ENCODE peak calls at places on chromosomes 1 and 21, in four cellular contexts. L is thoracic aorta, Z is pancreas, E is PC-3. Y is an unnamed sample.
A peak's percentile ranks its signal among the peaks of the same experiment; 100 is the strongest.

GRCh38 chr1:182317489-182318180 is 74.0 kb downstream of the GLUL start:
- DNase-seq in L (no peak), Z (no peak), E (no peak), Y (no peak)

GRCh38 chr1:7610106-7610731 is 160.9 kb upstream of the VAMP3 start:
- DNase-seq in L (no peak), Z (no peak), E (no peak), Y (no peak)

GRCh38 chr1:30700528-30701265 is 22.7 kb downstream of the MATN1 start:
- DNase-seq in L (no peak), Z (no peak), E (peak; percentile 66), Y (peak; percentile 54)

GRCh38 chr1:243580984-243581383 is 269.1 kb downstream of the AKT3 start:
- DNase-seq in L (no peak), Z (no peak), E (no peak), Y (no peak)

GRCh38 chr1:33640114-33640660 is 167.7 kb downstream of the ZSCAN20 start:
- DNase-seq in L (no peak), Z (no peak), E (peak; percentile 22), Y (no peak)

GRCh38 chr21:44917446-44918106 is 3.1 kb downstream of the ITGB2 start:
- DNase-seq in L (no peak), Z (no peak), E (no peak), Y (no peak)

GRCh38 chr21:46064870-46065214 is 33.1 kb upstream of the COL6A2 start:
- DNase-seq in L (no peak), Z (no peak), E (no peak), Y (peak; percentile 53)

GRCh38 chr21:26972131-26972707 is 5.3 kb upstream of the ADAMTS5 start:
- DNase-seq in L (no peak), Z (no peak), E (no peak), Y (no peak)

GRCh38 chr1:52053862-52054261 is 1.1 kb downstream of the TXNDC12 start:
- DNase-seq in L (no peak), Z (no peak), E (no peak), Y (no peak)
- H3K4me3 ChIP-seq in L (peak overlapping the region; percentile 83), Z (peak overlapping the region; percentile 96), E (peak overlapping the region; percentile 93), Y (no peak overlapping the region)

DNA sequence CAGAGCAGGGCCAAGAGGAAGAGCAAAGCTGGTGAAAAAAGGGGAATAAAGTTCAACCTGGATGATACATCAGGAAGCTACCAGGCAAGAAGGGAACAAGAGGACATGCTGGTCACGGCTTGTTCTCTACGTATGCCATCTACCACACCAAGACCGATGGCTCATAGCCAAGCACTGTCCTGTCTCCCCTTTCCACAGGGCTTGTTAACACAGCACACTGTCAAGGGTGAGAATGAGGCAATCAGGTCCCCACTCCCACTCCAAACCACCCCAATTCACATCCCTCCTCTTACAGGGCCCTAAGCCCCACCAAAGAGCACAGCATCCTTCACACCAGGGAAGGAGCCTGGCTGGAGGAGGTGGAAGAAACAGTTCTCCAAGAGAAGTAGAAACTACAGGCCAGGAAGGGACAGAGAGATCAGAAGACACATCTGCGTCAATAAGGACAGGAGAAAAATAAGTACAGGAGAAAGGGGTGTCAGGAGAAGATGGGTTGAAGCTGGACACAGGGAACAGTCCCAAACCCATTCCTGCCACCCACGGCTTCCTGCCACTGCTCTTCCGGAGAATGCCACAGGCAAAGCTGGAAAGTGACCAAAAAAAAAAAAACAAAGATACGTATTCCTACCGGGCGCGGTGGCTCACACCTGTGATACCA is 923 bp upstream of the SHC1 start:
- DNase-seq in L (peak; percentile 29), Z (no peak), E (peak; percentile 60), Y (peak; percentile 69)
- H3K4me1 ChIP-seq in L (peaks cover 57% of the 10 kb centered on the region), Z (peaks cover 22% of the 10 kb centered on the region), E (peaks cover 44% of the 10 kb centered on the region), Y (peaks cover 36% of the 10 kb centered on the region)

DNA sequence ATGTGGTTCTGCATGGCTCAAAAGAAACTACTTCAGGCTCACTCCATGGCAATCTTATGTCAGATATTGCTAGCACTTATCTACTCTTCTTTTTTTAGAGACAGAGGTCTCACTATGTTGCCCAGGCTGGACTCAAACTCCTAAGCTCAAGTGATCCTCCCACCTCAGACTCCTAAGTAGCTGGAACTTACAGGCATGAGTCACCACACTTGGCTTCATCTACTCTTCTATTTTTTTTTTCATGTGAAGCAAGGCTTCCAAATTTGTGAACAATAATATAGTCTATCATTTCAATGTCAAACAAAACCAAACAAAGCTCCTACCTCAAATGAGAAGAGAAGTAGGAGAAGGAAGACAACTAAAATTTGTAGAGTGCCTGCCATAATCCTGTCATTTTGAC is 7.5 kb upstream of the PSEN2 start:
- DNase-seq in L (no peak), Z (no peak), E (peak; percentile 63), Y (no peak)
- H3K4me3 ChIP-seq in L (no peak overlapping the region), Z (no peak overlapping the region), E (no peak overlapping the region), Y (no peak overlapping the region)

DNA sequence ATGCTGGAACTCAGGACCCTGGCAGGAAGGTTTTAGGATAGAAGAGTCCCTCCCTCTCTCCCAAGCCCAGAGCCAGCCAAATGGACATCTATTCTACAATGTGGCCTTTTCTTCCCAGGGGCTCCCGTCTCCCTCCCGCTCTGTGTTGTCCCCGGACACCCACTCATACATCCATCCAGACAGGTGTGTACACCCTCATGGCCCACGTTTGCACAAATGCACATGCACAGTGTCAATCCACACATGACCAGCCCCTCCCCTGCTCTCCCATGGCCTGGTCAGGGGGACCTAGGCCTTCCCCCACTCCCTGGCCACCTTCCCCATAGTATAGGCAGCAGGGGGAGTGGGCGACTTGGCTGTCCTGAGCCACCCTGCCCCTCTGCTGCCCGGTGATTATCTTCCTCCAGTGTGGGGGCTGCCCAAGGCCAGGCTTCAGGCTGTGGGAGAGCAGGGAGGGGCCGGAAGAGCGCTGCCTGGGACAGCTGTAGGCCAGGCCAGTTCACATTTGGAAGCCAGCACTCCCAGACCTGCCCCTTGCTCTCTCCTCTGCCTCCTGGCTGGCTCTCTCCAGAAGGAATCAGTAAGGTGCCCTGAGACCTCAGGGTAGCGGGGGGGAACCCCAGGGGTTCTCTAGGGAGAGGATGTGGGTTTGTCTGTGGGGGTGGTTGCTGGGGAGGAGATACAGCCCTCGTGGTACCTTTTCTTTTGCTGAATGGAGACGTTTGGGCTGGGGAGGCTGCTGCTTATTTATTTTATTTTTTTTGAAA is 4.1 kb upstream of the PTPN7 start:
- DNase-seq in L (no peak), Z (no peak), E (no peak), Y (no peak)
- H3K4me1 ChIP-seq in L (no peaks in the 10 kb centered on the region), Z (no peaks in the 10 kb centered on the region), E (no peaks in the 10 kb centered on the region), Y (no peaks in the 10 kb centered on the region)

GRCh38 chr1:216945506-216946080 is 222.4 kb upstream of the ESRRG start:
- DNase-seq in L (no peak), Z (no peak), E (no peak), Y (no peak)

GRCh38 chr1:216944864-216945505 is 221.8 kb upstream of the ESRRG start:
- DNase-seq in L (no peak), Z (no peak), E (no peak), Y (no peak)
- H3K4me3 ChIP-seq in L (no peak overlapping the region), Z (no peak overlapping the region), E (no peak overlapping the region), Y (no peak overlapping the region)

DNA sequence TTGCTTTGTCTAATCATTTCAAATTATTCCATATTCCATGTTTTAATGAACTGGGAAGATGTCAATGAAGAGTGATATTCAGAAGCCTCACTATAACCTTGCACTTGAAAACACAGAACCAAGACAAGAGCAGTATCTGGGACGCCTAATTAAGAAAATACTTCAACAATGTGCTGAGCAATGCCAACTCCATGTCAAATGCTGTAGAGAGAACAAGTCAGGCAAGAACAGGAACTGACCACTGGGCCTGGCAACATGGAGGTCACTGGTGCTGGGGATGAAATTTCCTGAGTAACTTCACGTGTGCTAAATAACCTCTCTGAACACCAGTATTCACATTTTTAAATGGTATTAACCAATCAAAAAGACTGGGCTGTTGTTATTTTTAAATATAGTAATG is 22.8 kb downstream of the HEATR1 start:
- DNase-seq in L (no peak), Z (no peak), E (no peak), Y (no peak)
- H3K4me1 ChIP-seq in L (no peaks in the 10 kb centered on the region), Z (no peaks in the 10 kb centered on the region), E (no peaks in the 10 kb centered on the region), Y (no peaks in the 10 kb centered on the region)

DNA sequence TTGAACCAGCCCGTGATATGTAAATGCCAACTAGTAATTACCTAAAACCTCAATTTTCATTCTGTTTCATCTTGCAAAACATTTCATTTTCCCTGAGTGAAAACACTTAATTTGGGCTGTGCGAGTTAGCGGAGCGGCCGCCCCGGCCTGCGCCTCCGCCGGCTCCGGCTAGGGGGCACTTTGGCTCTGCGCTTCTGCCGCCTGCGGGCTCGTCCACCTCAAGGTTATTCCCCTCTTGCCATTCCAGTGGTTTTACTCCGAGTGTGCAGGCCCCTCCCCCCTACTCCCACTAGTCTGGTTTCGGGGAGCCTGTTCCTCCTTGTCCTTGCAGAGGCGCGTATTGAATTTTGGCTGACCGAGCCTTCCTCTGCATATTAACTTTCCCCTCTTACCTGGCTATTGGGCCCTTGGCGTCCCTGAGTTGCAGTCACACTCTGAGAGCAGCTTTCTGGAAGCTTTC is 55.6 kb downstream of the PEX14 start:
- DNase-seq in L (no peak), Z (peak; percentile 44), E (no peak), Y (peak; percentile 70)
- H3K4me3 ChIP-seq in L (peak overlapping the region; percentile 45), Z (no peak overlapping the region), E (no peak overlapping the region), Y (no peak overlapping the region)